ENCODE peak calls at places on chromosomes 6 and 20, in seven cellular contexts. D is Calu3; T is tibial artery; K is lower lobe of right lung; M is CD4-positive, alpha-beta T cell; A is GM10248; R is heart right ventricle. S is an unnamed sample.

GRCh38 chr6:104226798-104227444 is 632.8 kb downstream of the HACE1 start:
- DNase-seq in D (no peak), T (no peak), K (no peak), M (no peak), A (no peak), R (no peak), S (no peak)

GRCh38 chr6:111276335-111276734 is 189.0 kb downstream of the SLC16A10 start:
- DNase-seq in D (no peak), T (no peak), K (no peak), M (no peak), A (no peak), R (no peak), S (no peak)

GRCh38 chr6:57432919-57433684 is 115.7 kb downstream of the PRIM2 start:
- DNase-seq in D (no peak), T (no peak), K (no peak), M (no peak), A (no peak), R (no peak), S (no peak)

GRCh38 chr6:41334482-41335023 is 855 bp upstream of the NCR2 start:
- DNase-seq in D (no peak), T (no peak), K (no peak), M (no peak), A (no peak), R (no peak), S (no peak)

GRCh38 chr20:44686934-44687333 is 28.2 kb upstream of the CCN5 start:
- DNase-seq in D (no peak), T (no peak), K (no peak), M (no peak), A (no peak), R (no peak), S (no peak)

GRCh38 chr20:19813839-19814238 is 55.8 kb downstream of the RIN2 start:
- DNase-seq in D (no peak), T (no peak), K (no peak), M (no peak), A (no peak), R (no peak), S (no peak)

GRCh38 chr6:127301199-127301700 is 34.6 kb downstream of the RNF146 start:
- DNase-seq in D (no peak), T (no peak), K (no peak), M (no peak), A (no peak), R (no peak), S (no peak)

GRCh38 chr6:29628419-29629281 is 4.3 kb downstream of the GABBR1 start:
- DNase-seq in D (peak; percentile 86), T (peak; percentile 77), K (peak; percentile 74), M (peak; percentile 51), A (peak; percentile 80), R (peak; percentile 77), S (peak; percentile 87)

GRCh38 chr6:19180348-19181073 is 656.7 kb upstream of the ID4 start:
- DNase-seq in D (no peak), T (peak; percentile 87), K (no peak), M (no peak), A (no peak), R (peak; percentile 84), S (no peak)

GRCh38 chr6:129599467-129599866 is 110.5 kb downstream of the ARHGAP18 start:
- DNase-seq in D (no peak), T (no peak), K (no peak), M (no peak), A (no peak), R (no peak), S (no peak)

GRCh38 chr20:21202284-21202683 is 76.4 kb downstream of the KIZ start:
- DNase-seq in D (no peak), T (no peak), K (no peak), M (no peak), A (no peak), R (no peak), S (no peak)

GRCh38 chr6:164417537-164417936 is 891.9 kb downstream of the C6orf118 start:
- DNase-seq in D (no peak), T (no peak), K (no peak), M (no peak), A (no peak), R (no peak), S (no peak)

GRCh38 chr6:166440729-166441128 is 58.0 kb upstream of the MPC1 start:
- DNase-seq in D (no peak), T (no peak), K (no peak), M (no peak), A (no peak), R (no peak), S (no peak)

GRCh38 chr6:104540743-104541142 is 319.0 kb downstream of the HACE1 start:
- DNase-seq in D (no peak), T (no peak), K (no peak), M (no peak), A (no peak), R (no peak), S (no peak)

DNA sequence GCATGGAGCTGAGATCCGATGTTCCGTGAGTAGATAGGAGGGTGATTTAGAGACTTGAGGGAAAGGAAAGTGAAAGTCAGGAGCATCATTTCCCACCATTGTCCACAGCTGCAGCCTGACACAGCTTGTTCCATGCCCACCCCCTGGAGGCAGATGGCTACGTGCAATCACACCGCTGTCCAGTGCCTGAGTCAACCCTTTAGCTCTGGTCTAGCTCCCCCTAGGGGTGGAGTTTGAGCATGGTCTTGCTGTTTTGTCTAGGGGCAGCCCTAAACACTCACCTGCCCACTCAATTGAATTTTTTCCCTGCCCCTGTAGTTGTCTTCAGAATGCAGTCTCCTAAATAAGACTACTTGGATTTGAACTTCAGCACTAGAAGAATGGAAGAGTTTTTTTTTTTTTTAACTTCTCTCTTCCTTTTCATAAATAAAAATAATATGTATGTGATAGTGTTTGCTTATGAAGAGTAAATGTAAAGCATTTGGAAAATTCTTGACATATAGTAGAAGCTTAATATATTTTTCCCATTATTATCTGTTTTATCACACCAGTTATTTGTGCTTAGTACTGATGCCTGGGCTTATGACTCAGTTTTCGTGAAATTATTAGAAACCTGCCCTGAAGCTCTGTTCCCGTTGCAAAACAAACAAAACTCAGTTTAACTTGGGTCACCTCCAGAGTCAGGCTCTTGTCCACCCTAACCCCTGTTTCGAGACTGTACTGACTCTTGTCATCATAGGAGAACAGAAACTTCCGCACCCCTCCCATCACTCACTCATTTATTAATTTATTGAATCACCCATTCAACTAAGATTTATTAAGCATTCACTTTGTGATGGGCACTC is 814.8 kb downstream of the MAFB start:
- DNase-seq in D (peak; percentile 41), T (peak; percentile 81), K (peak; percentile 59), M (no peak), A (peak; percentile 65), R (peak; percentile 88), S (peak; percentile 74)
- TF ChIP-seq CTCF in D (peak; percentile 61), T (peak; percentile 45), K (peak; percentile 81), M (no peak), A (peak; percentile 82), R (peak; percentile 85), S (peak; percentile 77)

DNA sequence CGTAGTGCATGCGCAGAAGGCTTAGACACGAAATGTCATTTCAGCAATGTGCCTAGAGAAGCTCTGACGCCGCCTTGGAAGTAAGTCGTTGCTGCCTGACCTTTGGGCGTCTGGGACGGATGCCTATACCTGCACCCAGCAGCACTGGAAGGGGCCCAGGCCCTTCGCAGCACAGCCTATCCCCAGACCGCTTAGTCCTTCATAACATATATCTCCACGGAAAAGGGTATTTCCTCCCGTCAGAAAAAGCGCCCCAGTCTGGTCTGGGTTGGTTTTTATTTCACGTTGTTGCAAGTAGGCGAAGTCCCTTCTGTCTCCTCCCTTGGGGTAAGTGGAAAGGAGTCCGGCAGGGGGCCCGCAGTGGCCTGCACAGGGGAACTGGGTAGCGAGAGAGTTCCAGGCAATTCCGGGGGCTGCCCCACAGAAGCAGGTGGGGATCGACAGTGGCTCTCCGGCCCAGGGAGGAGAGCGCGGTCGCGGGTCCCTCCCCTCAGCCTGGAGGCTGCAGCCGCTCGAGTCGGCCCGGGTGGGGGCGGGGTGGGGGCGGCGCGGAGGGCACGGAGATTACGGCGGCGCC is 558 bp upstream of the EYA4 start:
- DNase-seq in D (peak; percentile 72), T (no peak), K (no peak), M (no peak), A (peak; percentile 10), R (peak; percentile 25), S (peak; percentile 58)
- TF ChIP-seq CTCF in D (peak; percentile 47), T (no peak), K (no peak), M (no peak), A (no peak), R (no peak), S (peak; percentile 15)

DNA sequence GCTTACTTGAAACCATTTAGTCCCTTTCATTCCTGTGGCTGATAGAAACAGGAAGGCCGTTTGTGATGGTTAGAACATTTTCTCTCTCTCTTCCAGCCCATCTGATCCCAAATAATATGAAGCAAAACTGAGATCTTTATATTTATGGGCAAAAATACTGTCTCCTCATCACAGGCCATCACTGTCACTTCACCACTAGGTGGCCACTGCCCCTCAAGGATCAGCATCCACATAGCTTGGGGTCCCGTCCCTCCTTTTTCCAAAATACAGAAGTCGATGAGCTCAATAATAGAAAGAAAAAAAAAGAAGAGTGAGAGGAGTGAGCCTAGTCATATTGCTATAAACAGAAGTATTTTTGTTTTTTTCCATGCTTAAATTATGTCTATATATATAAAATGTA is 46.4 kb upstream of the LAMP5 start:
- DNase-seq in D (peak; percentile 4), T (no peak), K (no peak), M (no peak), A (peak; percentile 14), R (no peak), S (peak; percentile 5)
- TF ChIP-seq CTCF in D (peak; percentile 54), T (peak; percentile 6), K (peak; percentile 48), M (no peak), A (peak; percentile 13), R (peak; percentile 43), S (peak; percentile 52)

GRCh38 chr6:28390688-28391087 is 8.9 kb downstream of the ZSCAN12 start:
- DNase-seq in D (no peak), T (no peak), K (no peak), M (no peak), A (no peak), R (no peak), S (no peak)

GRCh38 chr6:28399370-28400121 is at the start of gene ZSCAN12:
- DNase-seq in D (peak; percentile 64), T (peak; percentile 76), K (peak; percentile 88), M (peak; percentile 76), A (peak; percentile 85), R (peak; percentile 82), S (peak; percentile 78)

GRCh38 chr6:28400122-28400451 is 540 bp upstream of the ZSCAN12 start:
- DNase-seq in D (no peak), T (no peak), K (no peak), M (no peak), A (no peak), R (no peak), S (no peak)

GRCh38 chr6:28395918-28396317 is 3.6 kb downstream of the ZSCAN12 start:
- DNase-seq in D (no peak), T (no peak), K (no peak), M (no peak), A (no peak), R (no peak), S (no peak)

DNA sequence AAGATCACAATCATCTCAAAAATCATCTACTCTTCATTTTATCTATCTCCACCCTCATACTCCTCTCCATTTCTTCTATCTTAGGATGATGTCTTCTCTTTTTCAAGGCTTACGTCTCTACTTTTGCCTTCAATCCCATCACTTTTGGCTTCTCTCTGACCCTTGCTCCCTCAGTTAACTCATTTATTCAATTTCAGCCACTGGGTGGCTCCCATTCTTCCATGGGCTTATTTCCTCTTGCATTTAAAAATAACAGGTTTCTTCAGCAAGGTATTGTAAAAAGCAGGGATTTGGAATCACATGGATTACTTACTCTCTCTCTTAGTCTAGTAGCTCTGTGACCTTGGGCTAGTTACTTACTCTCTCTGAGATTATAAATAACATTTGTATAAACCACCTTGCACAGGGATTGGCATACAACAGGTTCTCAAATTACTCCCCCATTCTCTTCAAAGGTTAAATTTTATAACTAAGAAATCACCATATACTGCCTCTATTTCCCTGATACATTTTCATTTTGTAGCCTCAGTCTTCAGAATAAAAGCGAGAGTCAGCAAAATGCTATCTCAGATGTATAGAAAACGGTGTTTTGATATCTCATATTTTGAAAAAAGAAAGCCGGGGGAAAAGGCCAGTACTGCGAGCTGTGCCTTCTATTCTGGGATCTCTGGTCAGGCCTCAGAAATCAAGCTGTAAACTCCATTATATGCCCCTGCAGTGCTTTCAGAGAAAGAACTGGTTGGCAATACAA is 5.5 kb downstream of the ZSCAN12 start:
- DNase-seq in D (no peak), T (no peak), K (no peak), M (no peak), A (no peak), R (no peak), S (no peak)
- TF ChIP-seq CTCF in D (no peak), T (no peak), K (no peak), M (peak; percentile 21), A (peak; percentile 1), R (no peak), S (no peak)

S was measured in nephron progenitor cell.